ENCODE peak calls at places on chromosomes 2 and 18, in eight cellular contexts. P is testis; G is stimulated activated CD4-positive, alpha-beta T cell treated with anti-CD3 and anti-CD28 coated beads, Interleukin-1b, Interleukin-23, amount 100 ng/mL, for 24 hours; T is thoracic aorta; J is NK-92 treated with Interleukin-12 subunit alpha and Interleukin-12 subunit beta, amount 100 ng/mL, for 24 hours; R is NCI-H1105; A is NT2/D1; W is foreskin fibroblast. D is an unnamed sample.
A peak's percentile ranks its signal among the peaks of the same experiment; 100 is the strongest.

GRCh38 chr2:209358992-209359391 is 64.9 kb upstream of the MAP2 start:
- DNase-seq in P (no peak), G (no peak), T (no peak), J (no peak), R (no peak), A (no peak), W (no peak), D (no peak)

GRCh38 chr2:63186331-63186730 is 135.7 kb downstream of the OTX1 start:
- DNase-seq in P (no peak), G (no peak), T (no peak), J (no peak), R (no peak), A (no peak), W (no peak), D (no peak)

GRCh38 chr18:47191956-47192355 is 15.8 kb upstream of the IER3IP1 start:
- DNase-seq in P (no peak), G (no peak), T (no peak), J (no peak), R (no peak), A (no peak), W (peak; percentile 21), D (no peak)

GRCh38 chr2:159849160-159849813 is 51.3 kb upstream of the CD302 start:
- DNase-seq in P (no peak), G (no peak), T (no peak), J (no peak), R (no peak), A (no peak), W (no peak), D (no peak)

GRCh38 chr2:64274399-64275173 is 130.4 kb upstream of the PELI1 start:
- DNase-seq in P (no peak), G (no peak), T (no peak), J (no peak), R (no peak), A (no peak), W (peak; percentile 11), D (no peak)

GRCh38 chr2:220181158-220181557 is 553.7 kb downstream of the SLC4A3 start:
- DNase-seq in P (no peak), G (no peak), T (no peak), J (no peak), R (no peak), A (no peak), W (peak; percentile 44), D (no peak)

GRCh38 chr2:182372661-182373060 is 54.2 kb downstream of the PDE1A start:
- DNase-seq in P (no peak), G (no peak), T (peak; percentile 24), J (no peak), R (no peak), A (no peak), W (peak; percentile 88), D (no peak)

GRCh38 chr18:35171315-35171987 is 69.4 kb upstream of the ZNF397 start:
- DNase-seq in P (no peak), G (no peak), T (no peak), J (no peak), R (no peak), A (no peak), W (no peak), D (no peak)